ENCODE peak calls at places on chromosomes 4 and X, in nine cellular contexts. One of them, this sample, is unnamed.

GRCh38 chr4:152858934-152859333 is 77.2 kb upstream of the FHDC1 start:
- DNase-seq in mammary epithelial cell: no peak
- DNase-seq in choroid plexus epithelial cell: no peak
- DNase-seq in coronary artery: no peak
- DNase-seq in kidney epithelial cell: no peak
- DNase-seq in K562: no peak
- DNase-seq in psoas muscle: no peak
- DNase-seq in Panc1: no peak
- DNase-seq in HFF-Myc: no peak
- DNase-seq in this sample: no peak

GRCh38 chrX:108139303-108139702 is 47.7 kb downstream of the ATG4A start:
- DNase-seq in psoas muscle: no peak
- DNase-seq in HFF-Myc: no peak
- DNase-seq in mammary epithelial cell: no peak
- DNase-seq in choroid plexus epithelial cell: peak
- DNase-seq in coronary artery: no peak
- DNase-seq in kidney epithelial cell: no peak
- DNase-seq in Panc1: peak
- DNase-seq in K562: peak
- DNase-seq in this sample: no peak

GRCh38 chrX:150730719-150731118 is 37.5 kb downstream of the MTMR1 start:
- DNase-seq in kidney epithelial cell: no peak
- DNase-seq in Panc1: no peak
- DNase-seq in choroid plexus epithelial cell: no peak
- DNase-seq in HFF-Myc: peak
- DNase-seq in coronary artery: no peak
- DNase-seq in psoas muscle: no peak
- DNase-seq in K562: no peak
- DNase-seq in mammary epithelial cell: no peak
- DNase-seq in this sample: peak

GRCh38 chr4:4855293-4856070 is 4.0 kb upstream of the MSX1 start:
- DNase-seq in Panc1: no peak
- DNase-seq in K562: no peak
- DNase-seq in kidney epithelial cell: no peak
- DNase-seq in mammary epithelial cell: no peak
- DNase-seq in HFF-Myc: no peak
- DNase-seq in psoas muscle: peak
- DNase-seq in coronary artery: no peak
- DNase-seq in choroid plexus epithelial cell: no peak
- DNase-seq in this sample: no peak

GRCh38 chrX:33138677-33139249 is 72.6 kb downstream of the DMD start:
- DNase-seq in mammary epithelial cell: no peak
- DNase-seq in coronary artery: no peak
- DNase-seq in kidney epithelial cell: no peak
- DNase-seq in HFF-Myc: no peak
- DNase-seq in K562: no peak
- DNase-seq in Panc1: no peak
- DNase-seq in choroid plexus epithelial cell: peak
- DNase-seq in psoas muscle: no peak
- DNase-seq in this sample: no peak

GRCh38 chr4:7206856-7207567 is 14.7 kb downstream of the SORCS2 start:
- DNase-seq in K562: peak
- DNase-seq in HFF-Myc: peak
- DNase-seq in choroid plexus epithelial cell: peak
- DNase-seq in psoas muscle: peak
- DNase-seq in Panc1: no peak
- DNase-seq in kidney epithelial cell: peak
- DNase-seq in coronary artery: peak
- DNase-seq in mammary epithelial cell: peak
- DNase-seq in this sample: peak

GRCh38 chrX:151974336-151975227 is at the start of gene GABRE:
- DNase-seq in choroid plexus epithelial cell: peak
- DNase-seq in mammary epithelial cell: no peak
- DNase-seq in K562: peak
- DNase-seq in kidney epithelial cell: no peak
- DNase-seq in coronary artery: peak
- DNase-seq in HFF-Myc: no peak
- DNase-seq in Panc1: no peak
- DNase-seq in psoas muscle: peak
- DNase-seq in this sample: no peak

GRCh38 chr4:2796261-2797187 is 3.6 kb downstream of the SH3BP2 start:
- DNase-seq in mammary epithelial cell: peak
- DNase-seq in Panc1: no peak
- DNase-seq in K562: no peak
- DNase-seq in coronary artery: no peak
- DNase-seq in choroid plexus epithelial cell: peak
- DNase-seq in HFF-Myc: peak
- DNase-seq in kidney epithelial cell: peak
- DNase-seq in psoas muscle: peak
- DNase-seq in this sample: peak

GRCh38 chrX:140053841-140054240 is 88.5 kb upstream of the CXorf66 start:
- DNase-seq in coronary artery: no peak
- DNase-seq in psoas muscle: no peak
- DNase-seq in K562: no peak
- DNase-seq in kidney epithelial cell: no peak
- DNase-seq in Panc1: no peak
- DNase-seq in choroid plexus epithelial cell: no peak
- DNase-seq in HFF-Myc: no peak
- DNase-seq in mammary epithelial cell: no peak
- DNase-seq in this sample: no peak

GRCh38 chr4:2932561-2932950 is 30.6 kb downstream of the NOP14 start:
- DNase-seq in HFF-Myc: no peak
- DNase-seq in coronary artery: peak
- DNase-seq in Panc1: no peak
- DNase-seq in choroid plexus epithelial cell: no peak
- DNase-seq in mammary epithelial cell: no peak
- DNase-seq in K562: no peak
- DNase-seq in kidney epithelial cell: no peak
- DNase-seq in psoas muscle: peak
- DNase-seq in this sample: no peak

GRCh38 chr4:78061939-78062603 is 4.9 kb downstream of the FRAS1 start:
- DNase-seq in HFF-Myc: no peak
- DNase-seq in kidney epithelial cell: no peak
- DNase-seq in K562: no peak
- DNase-seq in coronary artery: no peak
- DNase-seq in psoas muscle: no peak
- DNase-seq in choroid plexus epithelial cell: no peak
- DNase-seq in Panc1: no peak
- DNase-seq in mammary epithelial cell: peak
- DNase-seq in this sample: no peak

GRCh38 chr4:143558823-143559756 is 45.6 kb downstream of the SMARCA5 start:
- DNase-seq in psoas muscle: peak
- DNase-seq in K562: no peak
- DNase-seq in coronary artery: peak
- DNase-seq in kidney epithelial cell: peak
- DNase-seq in Panc1: peak
- DNase-seq in mammary epithelial cell: peak
- DNase-seq in HFF-Myc: no peak
- DNase-seq in choroid plexus epithelial cell: peak
- DNase-seq in this sample: peak

DNA sequence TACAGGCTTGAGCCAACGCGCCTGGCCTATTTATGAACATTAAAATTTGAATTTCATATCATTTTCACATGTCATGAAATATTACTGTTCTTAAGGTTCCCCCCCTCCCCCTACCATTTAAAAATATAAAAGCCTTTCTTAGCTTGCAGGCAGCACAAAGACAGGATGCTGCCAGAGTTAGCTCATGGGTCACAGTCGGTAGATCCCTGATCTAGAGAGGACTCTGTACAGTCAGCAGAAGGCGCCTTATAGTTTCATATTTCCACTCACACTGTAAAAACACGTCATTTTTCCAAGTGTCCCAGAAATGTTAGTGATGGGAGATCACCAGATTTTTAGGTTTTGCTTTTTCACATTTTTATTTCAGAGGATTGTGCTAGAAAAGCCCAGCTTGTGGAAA is 12.2 kb downstream of the NOCT start:
- DNase-seq in psoas muscle: no peak
- DNase-seq in kidney epithelial cell: no peak
- DNase-seq in HFF-Myc: no peak
- DNase-seq in K562: no peak
- DNase-seq in coronary artery: no peak
- DNase-seq in mammary epithelial cell: no peak
- DNase-seq in choroid plexus epithelial cell: peak
- DNase-seq in Panc1: no peak
- DNase-seq in this sample: no peak
- H3K4me3 ChIP-seq in psoas muscle: peak
- H3K4me3 ChIP-seq in kidney epithelial cell: no peak
- H3K4me3 ChIP-seq in HFF-Myc: no peak
- H3K4me3 ChIP-seq in K562: no peak
- H3K4me3 ChIP-seq in coronary artery: no peak
- H3K4me3 ChIP-seq in mammary epithelial cell: no peak
- H3K4me3 ChIP-seq in choroid plexus epithelial cell: no peak
- H3K4me3 ChIP-seq in Panc1: no peak
- H3K4me3 ChIP-seq in this sample: no peak

GRCh38 chr4:148056879-148057278 is 325.0 kb downstream of the ARHGAP10 start:
- DNase-seq in psoas muscle: peak
- DNase-seq in K562: peak
- DNase-seq in choroid plexus epithelial cell: peak
- DNase-seq in HFF-Myc: peak
- DNase-seq in Panc1: peak
- DNase-seq in kidney epithelial cell: no peak
- DNase-seq in mammary epithelial cell: peak
- DNase-seq in coronary artery: no peak
- DNase-seq in this sample: peak
- TF ChIP-seq CTCF in psoas muscle: no peak
- TF ChIP-seq CTCF in K562: peak
- TF ChIP-seq CTCF in choroid plexus epithelial cell: peak
- TF ChIP-seq CTCF in HFF-Myc: no peak
- TF ChIP-seq CTCF in Panc1: no peak
- TF ChIP-seq CTCF in kidney epithelial cell: no peak
- TF ChIP-seq CTCF in mammary epithelial cell: peak
- TF ChIP-seq CTCF in coronary artery: no peak
- TF ChIP-seq CTCF in this sample: no peak

GRCh38 chr4:85448880-85449763 is 25.8 kb upstream of the ARHGAP24 start:
- DNase-seq in mammary epithelial cell: no peak
- DNase-seq in kidney epithelial cell: no peak
- DNase-seq in coronary artery: no peak
- DNase-seq in HFF-Myc: no peak
- DNase-seq in K562: no peak
- DNase-seq in Panc1: no peak
- DNase-seq in psoas muscle: no peak
- DNase-seq in choroid plexus epithelial cell: no peak
- DNase-seq in this sample: no peak
- H3K4me3 ChIP-seq in mammary epithelial cell: no peak
- H3K4me3 ChIP-seq in kidney epithelial cell: no peak
- H3K4me3 ChIP-seq in coronary artery: no peak
- H3K4me3 ChIP-seq in HFF-Myc: no peak
- H3K4me3 ChIP-seq in K562: no peak
- H3K4me3 ChIP-seq in Panc1: no peak
- H3K4me3 ChIP-seq in psoas muscle: no peak
- H3K4me3 ChIP-seq in choroid plexus epithelial cell: no peak
- H3K4me3 ChIP-seq in this sample: no peak

DNA sequence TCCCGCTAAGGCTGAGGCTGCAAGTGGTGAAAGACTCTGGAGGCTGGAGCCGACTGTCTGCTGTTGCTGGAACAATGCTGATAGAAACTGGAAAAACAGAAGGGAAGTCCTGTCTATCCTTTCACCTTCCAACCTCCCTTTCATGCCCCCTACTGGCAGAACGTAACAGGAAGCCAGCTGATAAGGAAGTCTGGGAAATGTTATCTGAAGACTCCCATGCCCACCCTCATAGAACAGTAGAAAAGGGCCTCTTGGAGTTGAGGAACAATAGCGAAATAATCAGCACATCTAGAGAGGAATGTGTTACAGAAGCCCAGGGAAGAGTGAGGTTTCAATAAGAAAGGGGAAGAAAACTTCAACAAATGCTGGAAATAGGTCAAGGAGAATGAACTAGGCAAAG is 117.1 kb upstream of the DKK2 start:
- DNase-seq in HFF-Myc: no peak
- DNase-seq in choroid plexus epithelial cell: peak
- DNase-seq in kidney epithelial cell: no peak
- DNase-seq in psoas muscle: no peak
- DNase-seq in K562: no peak
- DNase-seq in coronary artery: no peak
- DNase-seq in mammary epithelial cell: no peak
- DNase-seq in Panc1: no peak
- DNase-seq in this sample: no peak
- TF ChIP-seq CTCF in HFF-Myc: peak
- TF ChIP-seq CTCF in choroid plexus epithelial cell: peak
- TF ChIP-seq CTCF in kidney epithelial cell: peak
- TF ChIP-seq CTCF in psoas muscle: peak
- TF ChIP-seq CTCF in K562: no peak
- TF ChIP-seq CTCF in coronary artery: no peak
- TF ChIP-seq CTCF in mammary epithelial cell: peak
- TF ChIP-seq CTCF in Panc1: no peak
- TF ChIP-seq CTCF in this sample: peak